ENCODE peak calls at places on chromosomes 4 and X, in five cellular contexts. One of them, this sample, is unnamed.

GRCh38 chrX:129653985-129654651 is 638 bp downstream of the APLN start:
- DNase-seq in SK-N-SH: peak
- DNase-seq in K562: no peak
- DNase-seq in GM12878: no peak
- DNase-seq in HepG2: no peak
- DNase-seq in this sample: no peak

GRCh38 chr4:70704333-70705145 is 16.2 kb downstream of the UTP3 start:
- DNase-seq in SK-N-SH: peak
- DNase-seq in K562: peak
- DNase-seq in GM12878: no peak
- DNase-seq in HepG2: peak
- DNase-seq in this sample: peak

GRCh38 chrX:104566921-104567501 is 1.0 kb downstream of the IL1RAPL2 start:
- DNase-seq in SK-N-SH: peak
- DNase-seq in K562: no peak
- DNase-seq in GM12878: no peak
- DNase-seq in HepG2: no peak
- DNase-seq in this sample: no peak

GRCh38 chr4:15551740-15552446 is 82.2 kb downstream of the CC2D2A start:
- DNase-seq in SK-N-SH: no peak
- DNase-seq in K562: no peak
- DNase-seq in GM12878: no peak
- DNase-seq in HepG2: peak
- DNase-seq in this sample: no peak

GRCh38 chr4:86159216-86159615 is 200.6 kb downstream of the MAPK10 start:
- DNase-seq in SK-N-SH: no peak
- DNase-seq in K562: no peak
- DNase-seq in GM12878: no peak
- DNase-seq in HepG2: no peak
- DNase-seq in this sample: no peak

GRCh38 chrX:53125506-53125905 is 31.6 kb downstream of the KANTR start:
- DNase-seq in SK-N-SH: no peak
- DNase-seq in K562: no peak
- DNase-seq in GM12878: no peak
- DNase-seq in HepG2: no peak
- DNase-seq in this sample: peak

GRCh38 chr4:133147922-133148689 is 988 bp upstream of the PCDH10 start:
- DNase-seq in SK-N-SH: peak
- DNase-seq in K562: no peak
- DNase-seq in GM12878: no peak
- DNase-seq in HepG2: no peak
- DNase-seq in this sample: peak

GRCh38 chr4:87982446-87982845 is 6.9 kb downstream of the SPP1 start:
- DNase-seq in SK-N-SH: no peak
- DNase-seq in K562: no peak
- DNase-seq in GM12878: no peak
- DNase-seq in HepG2: no peak
- DNase-seq in this sample: peak

GRCh38 chr4:37454263-37454800 is 209.8 kb downstream of the NWD2 start:
- DNase-seq in SK-N-SH: no peak
- DNase-seq in K562: no peak
- DNase-seq in GM12878: no peak
- DNase-seq in HepG2: no peak
- DNase-seq in this sample: no peak

GRCh38 chrX:68114573-68115199 is 318.6 kb downstream of the OPHN1 start:
- DNase-seq in SK-N-SH: no peak
- DNase-seq in K562: no peak
- DNase-seq in GM12878: no peak
- DNase-seq in HepG2: no peak
- DNase-seq in this sample: peak

GRCh38 chr4:100949350-100949935 is 397.9 kb downstream of the PPP3CA start:
- DNase-seq in SK-N-SH: no peak
- DNase-seq in K562: no peak
- DNase-seq in GM12878: no peak
- DNase-seq in HepG2: no peak
- DNase-seq in this sample: no peak

GRCh38 chr4:113952452-113953029 is 26.9 kb downstream of the ARSJ start:
- DNase-seq in SK-N-SH: peak
- DNase-seq in K562: peak
- DNase-seq in GM12878: peak
- DNase-seq in HepG2: peak
- DNase-seq in this sample: peak

GRCh38 chr4:19850909-19851308 is 400.8 kb upstream of the SLIT2 start:
- DNase-seq in SK-N-SH: no peak
- DNase-seq in K562: no peak
- DNase-seq in GM12878: no peak
- DNase-seq in HepG2: no peak
- DNase-seq in this sample: peak

GRCh38 chr4:177489847-177490246 is 47.6 kb upstream of the AGA start:
- DNase-seq in SK-N-SH: no peak
- DNase-seq in K562: no peak
- DNase-seq in GM12878: no peak
- DNase-seq in HepG2: no peak
- DNase-seq in this sample: peak

GRCh38 chr4:33625762-33626161 is 2618.6 kb downstream of the ARAP2 start:
- DNase-seq in SK-N-SH: no peak
- DNase-seq in K562: no peak
- DNase-seq in GM12878: no peak
- DNase-seq in HepG2: no peak
- DNase-seq in this sample: no peak

GRCh38 chrX:100994352-100995281 is 25.1 kb downstream of the ARL13A start:
- DNase-seq in SK-N-SH: no peak
- DNase-seq in K562: peak
- DNase-seq in GM12878: peak
- DNase-seq in HepG2: peak
- DNase-seq in this sample: peak

GRCh38 chrX:53479295-53479694 is 45.1 kb upstream of the HSD17B10 start:
- DNase-seq in SK-N-SH: no peak
- DNase-seq in K562: peak
- DNase-seq in GM12878: no peak
- DNase-seq in HepG2: no peak
- DNase-seq in this sample: peak

GRCh38 chrX:85859426-85859825 is 187.9 kb downstream of the CHM start:
- DNase-seq in SK-N-SH: peak
- DNase-seq in K562: no peak
- DNase-seq in GM12878: no peak
- DNase-seq in HepG2: no peak
- DNase-seq in this sample: peak

GRCh38 chr4:8615921-8616787 is 23.6 kb downstream of the CPZ start:
- DNase-seq in SK-N-SH: peak
- DNase-seq in K562: no peak
- DNase-seq in GM12878: no peak
- DNase-seq in HepG2: no peak
- DNase-seq in this sample: no peak

GRCh38 chr4:187656953-187657352 is 338.6 kb upstream of the ZFP42 start:
- DNase-seq in SK-N-SH: no peak
- DNase-seq in K562: no peak
- DNase-seq in GM12878: no peak
- DNase-seq in HepG2: no peak
- DNase-seq in this sample: peak

GRCh38 chrX:9770319-9770718 is 4.7 kb upstream of the GPR143 start:
- DNase-seq in SK-N-SH: no peak
- DNase-seq in K562: no peak
- DNase-seq in GM12878: no peak
- DNase-seq in HepG2: no peak
- DNase-seq in this sample: peak

GRCh38 chr4:76012388-76012801 is 5.1 kb upstream of the CXCL9 start:
- DNase-seq in SK-N-SH: no peak
- DNase-seq in K562: no peak
- DNase-seq in GM12878: no peak
- DNase-seq in HepG2: no peak
- DNase-seq in this sample: peak

GRCh38 chr4:134141728-134142127 is 59.9 kb downstream of the PABPC4L start:
- DNase-seq in SK-N-SH: no peak
- DNase-seq in K562: no peak
- DNase-seq in GM12878: no peak
- DNase-seq in HepG2: no peak
- DNase-seq in this sample: no peak

GRCh38 chrX:100829730-100830129 is 9.5 kb downstream of the CSTF2 start:
- DNase-seq in SK-N-SH: no peak
- DNase-seq in K562: no peak
- DNase-seq in GM12878: peak
- DNase-seq in HepG2: no peak
- DNase-seq in this sample: peak

GRCh38 chr4:47831026-47831689 is 6.7 kb downstream of the CORIN start:
- DNase-seq in SK-N-SH: no peak
- DNase-seq in K562: no peak
- DNase-seq in GM12878: no peak
- DNase-seq in HepG2: no peak
- DNase-seq in this sample: no peak

GRCh38 chr4:39048291-39048690 is 13.7 kb upstream of the KLHL5 start:
- DNase-seq in SK-N-SH: no peak
- DNase-seq in K562: no peak
- DNase-seq in GM12878: no peak
- DNase-seq in HepG2: no peak
- DNase-seq in this sample: peak

GRCh38 chrX:21946925-21947641 is 6.6 kb downstream of the SMS start:
- DNase-seq in SK-N-SH: no peak
- DNase-seq in K562: peak
- DNase-seq in GM12878: no peak
- DNase-seq in HepG2: no peak
- DNase-seq in this sample: peak

GRCh38 chrX:8987672-8988250 is 46.2 kb downstream of the FAM9B start:
- DNase-seq in SK-N-SH: no peak
- DNase-seq in K562: no peak
- DNase-seq in GM12878: no peak
- DNase-seq in HepG2: no peak
- DNase-seq in this sample: no peak

GRCh38 chr4:109233585-109233984 is 68.9 kb downstream of the COL25A1 start:
- DNase-seq in SK-N-SH: no peak
- DNase-seq in K562: no peak
- DNase-seq in GM12878: no peak
- DNase-seq in HepG2: no peak
- DNase-seq in this sample: no peak

GRCh38 chr4:61086357-61086756 is 113.8 kb upstream of the ADGRL3 start:
- DNase-seq in SK-N-SH: no peak
- DNase-seq in K562: no peak
- DNase-seq in GM12878: no peak
- DNase-seq in HepG2: no peak
- DNase-seq in this sample: no peak

GRCh38 chr4:38060829-38061431 is 100.7 kb downstream of the PTTG2 start:
- DNase-seq in SK-N-SH: peak
- DNase-seq in K562: no peak
- DNase-seq in GM12878: no peak
- DNase-seq in HepG2: no peak
- DNase-seq in this sample: peak

GRCh38 chrX:151393514-151393913 is 3.5 kb upstream of the VMA21 start:
- DNase-seq in SK-N-SH: no peak
- DNase-seq in K562: no peak
- DNase-seq in GM12878: no peak
- DNase-seq in HepG2: no peak
- DNase-seq in this sample: no peak
- TF ChIP-seq MXI1 in SK-N-SH: no peak
- TF ChIP-seq MXI1 in K562: no peak
- TF ChIP-seq MXI1 in GM12878: peak
- TF ChIP-seq MXI1 in HepG2: no peak
- TF ChIP-seq MXI1 in this sample: no peak

GRCh38 chr4:137664055-137664405 is 131.7 kb upstream of the PCDH18 start:
- DNase-seq in SK-N-SH: no peak
- DNase-seq in K562: no peak
- DNase-seq in GM12878: no peak
- DNase-seq in HepG2: no peak
- DNase-seq in this sample: peak
- TF ChIP-seq MXI1 in SK-N-SH: no peak
- TF ChIP-seq MXI1 in K562: no peak
- TF ChIP-seq MXI1 in GM12878: no peak
- TF ChIP-seq MXI1 in HepG2: no peak
- TF ChIP-seq MXI1 in this sample: no peak

DNA sequence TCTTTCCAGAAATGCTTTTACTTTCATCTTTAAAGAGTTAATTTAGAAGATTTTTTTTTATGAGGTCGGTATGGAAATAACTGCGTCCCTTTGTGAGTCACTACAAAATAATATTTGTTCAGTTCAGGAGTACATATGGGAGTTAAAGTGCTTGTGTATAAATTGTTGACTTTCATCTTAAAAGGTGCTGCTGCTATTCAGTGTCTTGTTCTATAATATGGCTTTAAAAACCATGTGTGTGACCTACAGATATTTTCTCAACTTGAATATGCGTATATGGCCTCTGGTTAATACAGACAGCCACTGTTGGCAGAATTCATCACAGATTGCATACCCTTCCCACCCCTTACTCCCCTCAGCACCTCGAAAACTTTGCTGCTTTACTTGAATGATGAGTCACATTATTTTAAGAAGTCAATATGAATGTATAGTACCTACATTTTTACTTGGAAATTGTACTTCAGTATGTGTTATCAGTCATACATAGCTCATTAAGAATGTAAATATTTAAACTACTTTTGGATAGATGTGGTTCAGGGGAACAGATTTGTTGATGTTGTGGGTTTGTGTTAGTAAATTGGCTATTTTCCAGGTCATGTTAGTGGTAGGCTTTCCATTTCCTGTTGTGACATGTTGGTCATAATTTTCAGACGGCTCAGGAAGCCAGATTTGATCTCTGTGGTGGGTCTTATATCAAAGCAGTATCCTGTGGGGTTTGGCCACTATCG is 1.5 kb downstream of the CLCN3 start:
- DNase-seq in SK-N-SH: peak
- DNase-seq in K562: peak
- DNase-seq in GM12878: no peak
- DNase-seq in HepG2: peak
- DNase-seq in this sample: peak
- TF ChIP-seq MXI1 in SK-N-SH: no peak
- TF ChIP-seq MXI1 in K562: no peak
- TF ChIP-seq MXI1 in GM12878: peak
- TF ChIP-seq MXI1 in HepG2: no peak
- TF ChIP-seq MXI1 in this sample: no peak

GRCh38 chr4:948101-948935 is 16.1 kb downstream of the TMEM175 start:
- DNase-seq in SK-N-SH: peak
- DNase-seq in K562: no peak
- DNase-seq in GM12878: no peak
- DNase-seq in HepG2: peak
- DNase-seq in this sample: no peak
- TF ChIP-seq MXI1 in SK-N-SH: no peak
- TF ChIP-seq MXI1 in K562: no peak
- TF ChIP-seq MXI1 in GM12878: no peak
- TF ChIP-seq MXI1 in HepG2: no peak
- TF ChIP-seq MXI1 in this sample: no peak

GRCh38 chr4:183718876-183719275 is 59.8 kb downstream of the TRAPPC11 start:
- DNase-seq in SK-N-SH: no peak
- DNase-seq in K562: no peak
- DNase-seq in GM12878: no peak
- DNase-seq in HepG2: peak
- DNase-seq in this sample: no peak

GRCh38 chr4:183716302-183716701 is 57.2 kb downstream of the TRAPPC11 start:
- DNase-seq in SK-N-SH: no peak
- DNase-seq in K562: no peak
- DNase-seq in GM12878: no peak
- DNase-seq in HepG2: no peak
- DNase-seq in this sample: no peak

GRCh38 chr4:183722738-183723560 is 63.9 kb downstream of the TRAPPC11 start:
- DNase-seq in SK-N-SH: peak
- DNase-seq in K562: no peak
- DNase-seq in GM12878: peak
- DNase-seq in HepG2: no peak
- DNase-seq in this sample: peak

GRCh38 chr4:183723561-183724228 is 64.6 kb downstream of the TRAPPC11 start:
- DNase-seq in SK-N-SH: no peak
- DNase-seq in K562: no peak
- DNase-seq in GM12878: no peak
- DNase-seq in HepG2: peak
- DNase-seq in this sample: no peak

GRCh38 chr4:183721207-183722081 is 62.4 kb downstream of the TRAPPC11 start:
- DNase-seq in SK-N-SH: peak
- DNase-seq in K562: no peak
- DNase-seq in GM12878: no peak
- DNase-seq in HepG2: peak
- DNase-seq in this sample: peak
- TF ChIP-seq MXI1 in SK-N-SH: no peak
- TF ChIP-seq MXI1 in K562: no peak
- TF ChIP-seq MXI1 in GM12878: no peak
- TF ChIP-seq MXI1 in HepG2: no peak
- TF ChIP-seq MXI1 in this sample: no peak